ENCODE peak calls at places on chromosomes 11 and 22, in five cellular contexts. One of them, this sample, is unnamed.
A peak's percentile ranks its signal among the peaks of the same experiment; 100 is the strongest.

GRCh38 chr11:34148504-34149165 is 43.2 kb downstream of the NAT10 start:
- DNase-seq in Caco-2: no peak
- DNase-seq in left ventricle myocardium inferior: no peak
- DNase-seq in lower lobe of right lung: peak; percentile 36
- DNase-seq in thoracic aorta: no peak
- DNase-seq in this sample: no peak

GRCh38 chr22:22026157-22026831 is 43.7 kb upstream of the TOP3B start:
- DNase-seq in Caco-2: no peak
- DNase-seq in thoracic aorta: no peak
- DNase-seq in left ventricle myocardium inferior: no peak
- DNase-seq in lower lobe of right lung: no peak
- DNase-seq in this sample: no peak

GRCh38 chr11:10302294-10302743 is 2.6 kb upstream of the ADM start:
- DNase-seq in Caco-2: no peak
- DNase-seq in left ventricle myocardium inferior: no peak
- DNase-seq in lower lobe of right lung: no peak
- DNase-seq in thoracic aorta: no peak
- DNase-seq in this sample: no peak

GRCh38 chr11:123064268-123064657 is 2.3 kb upstream of the HSPA8 start:
- DNase-seq in lower lobe of right lung: no peak
- DNase-seq in left ventricle myocardium inferior: no peak
- DNase-seq in Caco-2: peak; percentile 2
- DNase-seq in thoracic aorta: no peak
- DNase-seq in this sample: no peak

GRCh38 chr22:37661160-37661924 is 2.8 kb downstream of the PDXP start:
- DNase-seq in lower lobe of right lung: no peak
- DNase-seq in left ventricle myocardium inferior: no peak
- DNase-seq in thoracic aorta: no peak
- DNase-seq in Caco-2: no peak
- DNase-seq in this sample: no peak

GRCh38 chr22:18048441-18048898 is 24.1 kb upstream of the MICAL3 start:
- DNase-seq in lower lobe of right lung: no peak
- DNase-seq in thoracic aorta: no peak
- DNase-seq in Caco-2: peak; percentile 84
- DNase-seq in left ventricle myocardium inferior: no peak
- DNase-seq in this sample: no peak

GRCh38 chr11:106463796-106464201 is 386.3 kb downstream of the AASDHPPT start:
- DNase-seq in lower lobe of right lung: no peak
- DNase-seq in left ventricle myocardium inferior: no peak
- DNase-seq in thoracic aorta: no peak
- DNase-seq in Caco-2: peak; percentile 76
- DNase-seq in this sample: no peak

GRCh38 chr11:1923201-1923956 is 3.9 kb downstream of the TNNT3 start:
- DNase-seq in lower lobe of right lung: no peak
- DNase-seq in Caco-2: peak; percentile 7
- DNase-seq in thoracic aorta: no peak
- DNase-seq in left ventricle myocardium inferior: no peak
- DNase-seq in this sample: no peak

GRCh38 chr11:64314146-64314804 is 3.1 kb downstream of the TRMT112 start:
- DNase-seq in left ventricle myocardium inferior: no peak
- DNase-seq in thoracic aorta: no peak
- DNase-seq in Caco-2: no peak
- DNase-seq in lower lobe of right lung: no peak
- DNase-seq in this sample: no peak
- TF ChIP-seq CTCF in left ventricle myocardium inferior: no peak
- TF ChIP-seq CTCF in thoracic aorta: no peak
- TF ChIP-seq CTCF in Caco-2: no peak
- TF ChIP-seq CTCF in lower lobe of right lung: no peak
- TF ChIP-seq CTCF in this sample: no peak

DNA sequence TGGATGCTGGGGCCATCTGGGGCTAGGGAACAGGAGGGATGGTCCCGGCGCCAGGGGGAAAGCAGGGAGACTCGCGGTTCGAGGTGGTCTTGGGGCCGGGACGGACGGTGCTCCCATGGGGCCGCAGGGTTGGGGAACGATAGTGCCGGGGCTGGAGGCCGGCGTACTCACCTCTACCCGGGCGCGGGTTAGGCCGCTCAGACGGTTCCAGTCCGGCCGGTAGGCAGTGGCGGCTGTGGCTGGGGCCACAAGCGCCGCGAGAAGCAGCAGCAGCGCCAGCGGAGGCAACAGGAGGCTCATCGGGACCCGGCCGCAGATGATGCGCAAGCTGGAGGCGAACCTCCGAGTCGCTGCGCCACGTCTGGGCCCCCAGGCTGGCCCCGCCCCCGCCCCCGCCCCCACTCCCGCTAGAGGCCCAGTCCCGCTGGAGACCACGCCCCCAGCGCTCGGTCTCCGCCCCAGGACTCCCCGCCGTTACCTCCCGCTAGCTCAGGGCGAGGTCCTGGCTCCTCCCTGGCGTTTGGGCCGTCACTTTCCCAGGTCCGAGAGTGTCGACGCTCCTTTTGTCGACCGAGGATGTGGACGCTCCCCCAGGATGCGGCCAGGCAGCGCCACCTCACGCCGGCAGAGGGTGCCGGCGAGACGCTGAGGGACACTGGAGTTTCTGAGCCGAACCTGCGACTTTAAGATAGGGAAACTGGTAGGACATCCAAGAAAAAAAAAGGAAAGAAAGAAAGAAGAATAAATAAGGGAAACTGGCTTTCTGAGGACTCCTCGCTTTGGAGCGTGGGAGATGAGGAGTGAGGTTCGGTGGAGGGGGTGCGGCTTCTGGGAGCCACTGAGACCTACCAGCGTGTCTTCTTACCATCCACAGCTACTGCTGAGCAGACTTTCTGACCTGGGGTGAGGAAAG is at the start of gene SELENOM:
- DNase-seq in left ventricle myocardium inferior: peak; percentile 97
- DNase-seq in lower lobe of right lung: peak; percentile 98
- DNase-seq in Caco-2: peak; percentile 91
- DNase-seq in thoracic aorta: peak; percentile 86
- DNase-seq in this sample: peak; percentile 90
- TF ChIP-seq CTCF in left ventricle myocardium inferior: peak; percentile 96
- TF ChIP-seq CTCF in lower lobe of right lung: peak; percentile 85
- TF ChIP-seq CTCF in Caco-2: peak; percentile 64
- TF ChIP-seq CTCF in thoracic aorta: peak; percentile 88
- TF ChIP-seq CTCF in this sample: peak; percentile 80

GRCh38 chr22:45316796-45317526 is 7.2 kb downstream of the FAM118A start:
- DNase-seq in left ventricle myocardium inferior: no peak
- DNase-seq in thoracic aorta: no peak
- DNase-seq in lower lobe of right lung: no peak
- DNase-seq in Caco-2: no peak
- DNase-seq in this sample: no peak

GRCh38 chr22:45318168-45318557 is 8.4 kb downstream of the FAM118A start:
- DNase-seq in left ventricle myocardium inferior: peak; percentile 78
- DNase-seq in Caco-2: no peak
- DNase-seq in thoracic aorta: peak; percentile 80
- DNase-seq in lower lobe of right lung: peak; percentile 76
- DNase-seq in this sample: peak; percentile 56

GRCh38 chr22:45318558-45319318 is 9.0 kb downstream of the FAM118A start:
- DNase-seq in Caco-2: no peak
- DNase-seq in thoracic aorta: no peak
- DNase-seq in left ventricle myocardium inferior: no peak
- DNase-seq in lower lobe of right lung: no peak
- DNase-seq in this sample: no peak

GRCh38 chr22:45319319-45319675 is 9.6 kb downstream of the FAM118A start:
- DNase-seq in lower lobe of right lung: no peak
- DNase-seq in thoracic aorta: no peak
- DNase-seq in Caco-2: no peak
- DNase-seq in left ventricle myocardium inferior: peak; percentile 45
- DNase-seq in this sample: no peak

GRCh38 chr22:45317551-45318167 is 7.9 kb downstream of the FAM118A start:
- DNase-seq in Caco-2: no peak
- DNase-seq in thoracic aorta: peak; percentile 67
- DNase-seq in left ventricle myocardium inferior: peak; percentile 50
- DNase-seq in lower lobe of right lung: no peak
- DNase-seq in this sample: peak; percentile 45
- TF ChIP-seq CTCF in Caco-2: no peak
- TF ChIP-seq CTCF in thoracic aorta: peak; percentile 70
- TF ChIP-seq CTCF in left ventricle myocardium inferior: peak; percentile 58
- TF ChIP-seq CTCF in lower lobe of right lung: peak; percentile 41
- TF ChIP-seq CTCF in this sample: peak; percentile 20

GRCh38 chr11:77819411-77819920 is 1.1 kb downstream of the RSF1 start:
- DNase-seq in thoracic aorta: peak; percentile 53
- DNase-seq in Caco-2: peak; percentile 94
- DNase-seq in lower lobe of right lung: peak; percentile 89
- DNase-seq in left ventricle myocardium inferior: peak; percentile 86
- DNase-seq in this sample: peak; percentile 79
- TF ChIP-seq CTCF in thoracic aorta: peak; percentile 27
- TF ChIP-seq CTCF in Caco-2: no peak
- TF ChIP-seq CTCF in lower lobe of right lung: no peak
- TF ChIP-seq CTCF in left ventricle myocardium inferior: peak; percentile 51
- TF ChIP-seq CTCF in this sample: no peak